ENCODE peak calls at places on chromosomes 11 and 22, in four cellular contexts. T is K562, B is GM12878, Q is HepG2. Y is an unnamed sample.

GRCh38 chr11:95577716-95578460 is 211.7 kb downstream of the FAM76B start:
- DNase-seq in B (no peak), Q (no peak), T (no peak), Y (no peak)

GRCh38 chr11:31656051-31656450 is 146.5 kb downstream of the ELP4 start:
- DNase-seq in Q (no peak), T (no peak), B (no peak), Y (no peak)

GRCh38 chr11:65298655-65299179 is 15.9 kb upstream of the CDC42EP2 start:
- DNase-seq in B (no peak), T (no peak), Q (no peak), Y (no peak)

GRCh38 chr22:47394504-47395440 is 632.3 kb downstream of the TBC1D22A start:
- DNase-seq in Q (no peak), B (no peak), T (no peak), Y (no peak)

GRCh38 chr11:108293229-108293628 is 70.4 kb downstream of the ATM start:
- DNase-seq in T (no peak), B (no peak), Q (no peak), Y (no peak)

GRCh38 chr22:46744581-46744980 is 6.5 kb upstream of the CERK start:
- DNase-seq in T (no peak), B (no peak), Q (peak), Y (no peak)

GRCh38 chr11:65423516-65424199 is 1.1 kb downstream of the NEAT1 start:
- DNase-seq in T (no peak), B (no peak), Q (no peak), Y (no peak)

GRCh38 chr11:12284321-12285050 is 92.9 kb upstream of the PARVA start:
- DNase-seq in B (no peak), Q (no peak), T (no peak), Y (no peak)

GRCh38 chr11:36309779-36310178 is 13.7 kb downstream of the PRR5L start:
- DNase-seq in B (no peak), Q (no peak), T (no peak), Y (no peak)

GRCh38 chr11:130897262-130898182 is 18.8 kb downstream of the SNX19 start:
- DNase-seq in T (no peak), Q (no peak), B (no peak), Y (no peak)

GRCh38 chr11:72975778-72976520 is 161.7 kb downstream of the ATG16L2 start:
- DNase-seq in T (no peak), B (no peak), Q (peak), Y (no peak)

GRCh38 chr11:121406291-121406690 is 45.8 kb upstream of the SORL1 start:
- DNase-seq in T (no peak), Q (no peak), B (no peak), Y (peak)

GRCh38 chr22:39234157-39234793 is 10.5 kb downstream of the PDGFB start:
- DNase-seq in T (no peak), Q (no peak), B (no peak), Y (no peak)

GRCh38 chr11:118175600-118176399 is 639 bp downstream of the SCN2B start:
- DNase-seq in B (no peak), T (no peak), Q (no peak), Y (no peak)

GRCh38 chr11:13446444-13446843 is 16.6 kb downstream of the BTBD10 start:
- DNase-seq in B (no peak), Q (no peak), T (no peak), Y (no peak)

GRCh38 chr11:79092791-79093313 is 348.0 kb downstream of the TENM4 start:
- DNase-seq in B (no peak), T (no peak), Q (no peak), Y (no peak)

GRCh38 chr11:68040121-68040956 is 1.5 kb downstream of the TCIRG1 start:
- DNase-seq in T (no peak), B (peak), Q (peak), Y (peak)

GRCh38 chr11:2534131-2534956 is 89.5 kb downstream of the KCNQ1 start:
- DNase-seq in Q (no peak), T (no peak), B (no peak), Y (no peak)

GRCh38 chr11:1208361-1209261 is 14.3 kb upstream of the MUC5B start:
- DNase-seq in B (no peak), Q (no peak), T (no peak), Y (peak)
- TF ChIP-seq CREB1 in B (no peak), Q (no peak), T (no peak), Y (no peak)

GRCh38 chr22:40403651-40404050 is 33.3 kb downstream of the SGSM3 start:
- DNase-seq in Q (no peak), T (no peak), B (no peak), Y (no peak)
- TF ChIP-seq CBFB in Q (no peak), T (no peak), B (no peak), Y (no peak)

GRCh38 chr11:128891410-128891861 is 280 bp downstream of the KCNJ5 start:
- DNase-seq in B (no peak), Q (no peak), T (no peak), Y (no peak)

GRCh38 chr11:128891912-128892398 is 799 bp downstream of the KCNJ5 start:
- DNase-seq in B (no peak), T (no peak), Q (no peak), Y (no peak)

GRCh38 chr11:128889657-128890213 is 1.4 kb upstream of the KCNJ5 start:
- DNase-seq in Q (no peak), B (no peak), T (no peak), Y (no peak)

GRCh38 chr11:128890216-128890542 is 977 bp upstream of the KCNJ5 start:
- DNase-seq in B (no peak), T (no peak), Q (no peak), Y (no peak)

GRCh38 chr11:128890543-128891409 is at the start of gene KCNJ5:
- DNase-seq in T (no peak), B (no peak), Q (no peak), Y (peak)
- TF ChIP-seq CREB1 in T (no peak), B (no peak), Q (no peak), Y (no peak)

GRCh38 chr11:75031224-75031753 is 42.6 kb downstream of the NEU3 start:
- DNase-seq in T (peak), B (no peak), Q (peak), Y (no peak)
- TF ChIP-seq CBFB in T (no peak), B (no peak), Q (no peak), Y (no peak)